ENCODE peak calls at places on chromosomes 4 and X, in eight cellular contexts. R is hepatocyte, W is SK-N-SH, F is esophagus squamous epithelium, V is pancreas, O is astrocyte, P is RWPE1, Z is tibial nerve. T is an unnamed sample.

GRCh38 chr4:128718793-128719192 is 90.7 kb upstream of the JADE1 start:
- DNase-seq in W (no peak), R (no peak), V (no peak), O (peak), F (no peak), P (no peak), Z (no peak), T (no peak)

GRCh38 chrX:134670241-134670811 is 12.1 kb upstream of the PLAC1 start:
- DNase-seq in W (no peak), O (peak), Z (no peak), V (no peak), P (peak), R (peak), F (no peak), T (no peak)

GRCh38 chr4:85792576-85792975 is 317.6 kb downstream of the ARHGAP24 start:
- DNase-seq in V (no peak), F (no peak), W (no peak), R (no peak), Z (no peak), O (no peak), P (no peak), T (no peak)

GRCh38 chr4:38759077-38759789 is 23.6 kb downstream of the TLR10 start:
- DNase-seq in R (peak), W (peak), P (peak), V (no peak), O (peak), F (no peak), Z (peak), T (no peak)

GRCh38 chr4:148881860-148882643 is 439.8 kb upstream of the NR3C2 start:
- DNase-seq in V (no peak), F (no peak), W (no peak), P (no peak), R (no peak), Z (no peak), O (no peak), T (no peak)

GRCh38 chr4:168871686-168872085 is 138.4 kb downstream of the CBR4 start:
- DNase-seq in P (no peak), W (no peak), F (no peak), V (no peak), R (no peak), O (no peak), Z (no peak), T (no peak)

GRCh38 chr4:186957952-186958555 is 234.4 kb upstream of the FAT1 start:
- DNase-seq in Z (no peak), F (no peak), W (no peak), R (no peak), O (peak), V (no peak), P (no peak), T (peak)

GRCh38 chrX:106415276-106415895 is 196.4 kb upstream of the RADX start:
- DNase-seq in W (peak), Z (no peak), F (no peak), P (peak), O (no peak), R (peak), V (no peak), T (no peak)

GRCh38 chr4:1409806-1410425 is 3.7 kb upstream of the NKX1-1 start:
- DNase-seq in W (peak), V (no peak), Z (no peak), P (no peak), O (no peak), F (no peak), R (no peak), T (no peak)

GRCh38 chrX:34578237-34578636 is 78.8 kb downstream of the TMEM47 start:
- DNase-seq in V (no peak), W (peak), Z (no peak), P (no peak), R (peak), F (no peak), O (peak), T (no peak)

GRCh38 chr4:142314183-142314582 is 531.9 kb downstream of the INPP4B start:
- DNase-seq in Z (no peak), F (no peak), R (no peak), W (no peak), V (no peak), O (no peak), P (no peak), T (no peak)

GRCh38 chrX:16868920-16869319 is 1.2 kb downstream of the RBBP7 start:
- DNase-seq in V (no peak), W (no peak), P (no peak), O (no peak), R (no peak), Z (no peak), F (no peak), T (no peak)

GRCh38 chr4:40321671-40322131 is 13.4 kb upstream of the CHRNA9 start:
- DNase-seq in O (peak), P (no peak), V (no peak), R (no peak), F (no peak), Z (no peak), W (no peak), T (no peak)

GRCh38 chr4:188554413-188554812 is 415.2 kb downstream of the TRIML1 start:
- DNase-seq in P (no peak), F (no peak), V (no peak), R (no peak), O (no peak), W (no peak), Z (no peak), T (no peak)

GRCh38 chr4:17605236-17605635 is 9.2 kb upstream of the MED28 start:
- DNase-seq in P (no peak), Z (no peak), F (no peak), V (no peak), R (no peak), W (no peak), O (no peak), T (no peak)

GRCh38 chrX:154313147-154313546 is 17.6 kb downstream of the TKTL1 start:
- DNase-seq in O (no peak), Z (no peak), R (no peak), P (no peak), F (no peak), V (no peak), W (no peak), T (no peak)

GRCh38 chr4:88275949-88276515 is 8.3 kb downstream of the PPM1K start:
- DNase-seq in O (peak), W (no peak), V (no peak), P (no peak), Z (no peak), F (no peak), R (no peak), T (no peak)

GRCh38 chr4:7823416-7823824 is 116.2 kb downstream of the AFAP1 start:
- DNase-seq in W (peak), V (no peak), R (peak), P (no peak), F (no peak), O (no peak), Z (peak), T (no peak)

GRCh38 chrX:105323951-105324350 is 103.5 kb upstream of the TEX13A start:
- DNase-seq in V (no peak), O (peak), W (no peak), R (no peak), F (no peak), Z (no peak), P (peak), T (no peak)

GRCh38 chr4:92305148-92305877 is 1.5 kb downstream of the GRID2 start:
- DNase-seq in P (no peak), F (no peak), R (peak), V (peak), O (peak), Z (no peak), W (peak), T (no peak)

GRCh38 chr4:81052119-81053068 is 21.9 kb downstream of the BMP3 start:
- DNase-seq in P (peak), W (peak), V (peak), F (no peak), R (peak), Z (peak), O (peak), T (no peak)

GRCh38 chr4:185872747-185873380 is 60.9 kb upstream of the SORBS2 start:
- DNase-seq in Z (no peak), R (no peak), O (no peak), W (no peak), P (no peak), F (no peak), V (no peak), T (no peak)

GRCh38 chrX:40100141-40100536 is 2.4 kb upstream of the BCOR start:
- DNase-seq in R (peak), O (no peak), P (no peak), W (peak), F (no peak), Z (no peak), V (peak), T (no peak)

GRCh38 chr4:67040315-67040714 is 505.0 kb downstream of the CENPC start:
- DNase-seq in V (no peak), Z (no peak), W (no peak), O (no peak), R (no peak), F (no peak), P (no peak), T (no peak)

DNA sequence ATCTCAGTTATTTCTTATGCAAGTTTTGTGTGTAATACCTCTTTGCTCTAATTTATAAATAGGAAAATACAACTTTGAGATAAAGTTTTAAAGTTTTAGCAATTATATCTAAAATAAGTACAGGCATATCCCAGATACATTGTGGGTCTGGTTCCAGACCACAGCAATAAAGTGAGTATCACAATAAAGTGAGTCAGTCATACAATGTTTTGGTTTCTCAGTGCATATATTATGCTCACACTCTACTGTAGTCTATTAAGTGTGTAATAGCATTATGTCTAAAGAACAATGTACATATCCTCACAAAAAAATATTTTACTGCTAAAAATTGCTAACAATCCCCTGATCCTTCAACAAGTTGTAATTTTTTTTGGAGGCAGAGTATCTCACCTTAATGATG is 49.2 kb downstream of the ANAPC10 start:
- DNase-seq in R (no peak), O (no peak), Z (no peak), W (no peak), V (no peak), P (no peak), F (no peak), T (no peak)
- H3K27ac ChIP-seq in R (no peak), O (no peak), Z (no peak), W (no peak), V (no peak), P (no peak), F (no peak), T (no peak)

GRCh38 chrX:123206222-123206621 is 22.1 kb downstream of the GRIA3 start:
- DNase-seq in R (no peak), P (no peak), W (no peak), F (no peak), V (no peak), Z (no peak), O (no peak), T (no peak)

GRCh38 chrX:123202523-123202922 is 18.4 kb downstream of the GRIA3 start:
- DNase-seq in F (no peak), Z (no peak), V (no peak), R (no peak), P (no peak), O (no peak), W (no peak), T (no peak)

GRCh38 chrX:123199338-123199737 is 15.3 kb downstream of the GRIA3 start:
- DNase-seq in W (no peak), F (no peak), R (no peak), O (no peak), Z (no peak), V (no peak), P (no peak), T (no peak)

GRCh38 chrX:123201720-123202119 is 17.6 kb downstream of the GRIA3 start:
- DNase-seq in F (no peak), W (no peak), V (no peak), O (peak), R (no peak), Z (no peak), P (no peak), T (no peak)

DNA sequence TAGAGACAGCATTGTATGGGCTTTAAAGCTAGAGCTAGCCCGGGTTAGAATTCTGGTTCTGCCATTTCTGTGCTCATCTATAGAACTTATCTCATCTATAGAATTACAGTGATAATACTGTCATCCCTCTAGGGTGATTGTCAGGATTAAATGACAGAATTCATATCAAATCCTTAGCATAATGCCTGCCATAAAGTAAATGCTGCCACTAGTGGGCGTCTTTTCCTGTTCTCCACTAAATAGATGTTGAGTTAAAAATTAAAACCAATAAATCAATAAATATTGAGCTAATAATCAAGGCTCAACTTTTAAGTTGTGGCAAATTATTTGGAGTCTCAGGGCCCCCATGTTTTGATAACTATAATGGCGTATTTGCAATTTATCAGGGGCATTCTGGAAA is 19.7 kb downstream of the GRIA3 start:
- DNase-seq in O (no peak), W (no peak), F (no peak), Z (no peak), R (no peak), V (no peak), P (no peak), T (no peak)
- TF ChIP-seq CTCF in O (no peak), W (peak), F (no peak), Z (no peak), R (no peak), V (no peak), P (no peak), T (no peak)

GRCh38 chr4:109870061-109870460 is 22.2 kb downstream of the LRIT3 start:
- DNase-seq in P (no peak), F (no peak), Z (no peak), V (no peak), W (no peak), R (no peak), O (no peak), T (no peak)

GRCh38 chr4:109872065-109872464 is 24.2 kb downstream of the LRIT3 start:
- DNase-seq in W (no peak), R (no peak), Z (no peak), O (no peak), V (no peak), P (no peak), F (no peak), T (no peak)

GRCh38 chr4:109873791-109874514 is 26.0 kb downstream of the LRIT3 start:
- DNase-seq in W (no peak), O (peak), F (no peak), R (peak), P (no peak), V (no peak), Z (no peak), T (no peak)

GRCh38 chr4:109875106-109875505 is 27.2 kb downstream of the LRIT3 start:
- DNase-seq in V (no peak), O (no peak), P (no peak), Z (no peak), F (no peak), R (no peak), W (no peak), T (no peak)

GRCh38 chr4:109872950-109873656 is 25.2 kb downstream of the LRIT3 start:
- DNase-seq in P (no peak), V (no peak), O (no peak), F (no peak), Z (no peak), R (no peak), W (no peak), T (no peak)
- H3K27ac ChIP-seq in P (no peak), V (no peak), O (no peak), F (no peak), Z (no peak), R (peak), W (no peak), T (peak)

DNA sequence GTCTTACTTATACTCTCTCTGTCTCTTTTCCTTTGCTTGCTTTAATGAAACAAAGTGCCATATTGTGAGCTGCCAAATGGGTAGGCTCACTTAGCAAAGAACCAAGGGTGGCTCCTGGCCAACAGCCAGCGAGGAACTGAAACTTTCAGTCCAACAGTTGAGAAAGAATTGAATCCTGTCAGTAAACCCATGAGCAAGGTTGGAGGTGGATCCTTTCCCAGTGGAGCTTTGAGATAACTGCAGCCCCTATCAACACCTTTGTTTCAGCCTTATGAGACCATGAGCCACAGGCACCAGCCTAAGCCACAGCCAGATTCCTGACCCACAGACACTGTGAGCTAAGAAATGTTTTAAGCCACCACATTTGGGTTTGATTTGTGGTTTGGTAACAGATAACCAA is 362.2 kb downstream of the PDGFC start:
- DNase-seq in O (peak), F (no peak), R (no peak), P (no peak), V (no peak), W (no peak), Z (peak), T (no peak)
- TF ChIP-seq CTCF in O (no peak), F (no peak), R (no peak), P (no peak), V (no peak), W (no peak), Z (no peak), T (no peak)

DNA sequence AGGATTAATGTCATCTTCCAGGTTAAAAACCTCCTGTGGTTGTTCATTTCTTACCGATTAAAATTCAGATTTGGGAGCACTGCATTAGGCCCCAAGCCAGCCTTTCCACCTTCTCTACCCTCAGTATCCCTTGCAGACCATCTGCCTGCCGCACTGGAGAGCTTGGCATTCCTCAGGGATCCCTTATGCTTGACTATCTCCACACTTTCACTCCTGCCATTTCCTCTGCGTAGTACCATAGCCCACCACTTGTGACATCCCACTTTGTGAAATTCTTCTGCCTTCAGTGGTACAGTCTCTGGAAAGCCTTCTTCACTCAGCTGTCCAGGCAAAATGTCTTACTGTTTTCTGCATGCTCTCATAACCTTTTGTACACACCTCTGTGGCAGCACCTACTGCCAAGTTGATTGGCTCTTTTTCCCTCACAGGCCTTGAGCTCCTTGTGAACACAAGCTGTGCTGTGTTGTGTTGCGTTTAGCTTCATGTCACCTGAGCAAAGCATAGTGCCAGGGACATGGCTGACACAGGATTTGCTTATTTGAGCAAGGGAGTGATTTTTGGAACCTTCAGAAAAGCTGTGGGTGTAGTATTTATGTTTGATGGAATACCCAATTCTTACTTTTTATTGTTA is 156.4 kb downstream of the ARX start:
- DNase-seq in F (no peak), P (no peak), R (no peak), O (no peak), Z (no peak), W (no peak), V (no peak), T (no peak)
- H3K27ac ChIP-seq in F (no peak), P (no peak), R (no peak), O (no peak), Z (no peak), W (no peak), V (no peak), T (no peak)

DNA sequence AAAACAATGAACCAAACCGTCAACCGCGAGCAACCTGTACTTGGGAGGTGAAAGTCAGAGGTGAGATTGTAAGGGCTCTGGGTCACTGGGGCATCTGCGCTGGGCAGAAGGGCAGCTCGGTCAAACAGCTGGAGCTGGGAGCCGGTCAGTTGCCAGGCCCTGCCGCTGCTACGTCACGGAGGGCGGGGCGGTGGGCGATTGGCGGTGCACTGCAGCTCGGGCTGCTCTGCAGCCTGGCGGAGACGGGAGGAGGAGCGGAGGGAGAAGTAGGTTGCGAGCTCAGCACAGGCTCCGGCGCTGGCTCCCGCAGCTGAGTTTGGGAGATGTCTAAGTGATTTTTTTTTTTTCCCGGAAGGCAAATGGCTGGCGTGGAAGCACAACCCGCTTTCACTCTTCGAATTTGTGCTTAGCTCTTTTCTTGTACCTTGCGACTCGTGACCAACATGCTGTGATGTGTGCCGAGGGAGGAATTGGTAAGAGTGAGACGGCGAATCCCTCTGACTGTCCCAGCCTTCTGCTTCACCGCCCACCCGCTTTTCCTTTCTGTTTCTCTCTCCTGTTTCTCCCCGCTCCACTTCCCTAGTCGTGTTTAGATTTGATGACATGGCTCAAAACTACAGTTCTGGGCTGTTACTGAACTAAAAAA is at the start of gene ATP10D:
- DNase-seq in V (peak), R (peak), P (peak), F (peak), O (peak), Z (peak), W (peak), T (no peak)
- TF ChIP-seq CTCF in V (no peak), R (no peak), P (no peak), F (peak), O (no peak), Z (no peak), W (no peak), T (peak)

GRCh38 chrX:130825509-130825908 is 77.5 kb downstream of the ENOX2 start:
- DNase-seq in R (no peak), F (no peak), Z (no peak), V (no peak), P (no peak), W (no peak), O (no peak), T (no peak)
- H3K27ac ChIP-seq in R (no peak), F (no peak), Z (no peak), V (no peak), P (no peak), W (no peak), O (no peak), T (no peak)

GRCh38 chrX:119218198-119218597 is 17.9 kb upstream of the PGRMC1 start:
- DNase-seq in Z (no peak), W (peak), P (no peak), R (no peak), F (no peak), V (no peak), O (no peak), T (no peak)
- TF ChIP-seq CTCF in Z (no peak), W (peak), P (peak), R (peak), F (peak), V (no peak), O (peak), T (peak)

T was measured in keratinocyte.